ENCODE peak calls at places on chromosomes 1 and 21, in ten cellular contexts. One of them, this sample, is unnamed.
A peak's percentile ranks its signal among the peaks of the same experiment; 100 is the strongest.

GRCh38 chr1:153534933-153535663 is 693 bp downstream of the S100A6 start:
- DNase-seq in esophagus muscularis mucosa: no peak
- DNase-seq in prostate gland: peak; percentile 50
- DNase-seq in testis: peak; percentile 55
- DNase-seq in uterus: peak; percentile 72
- DNase-seq in heart left ventricle: peak; percentile 73
- DNase-seq in transverse colon: peak; percentile 72
- DNase-seq in tibial nerve: peak; percentile 80
- DNase-seq in A549: peak; percentile 74
- DNase-seq in Peyer's patch: peak; percentile 86
- DNase-seq in this sample: peak; percentile 42

GRCh38 chr1:247146671-247147070 is 25.1 kb downstream of the ZNF124 start:
- DNase-seq in A549: no peak
- DNase-seq in uterus: no peak
- DNase-seq in esophagus muscularis mucosa: no peak
- DNase-seq in testis: no peak
- DNase-seq in transverse colon: no peak
- DNase-seq in prostate gland: no peak
- DNase-seq in Peyer's patch: no peak
- DNase-seq in tibial nerve: no peak
- DNase-seq in heart left ventricle: no peak
- DNase-seq in this sample: no peak

GRCh38 chr1:7632126-7632525 is 139.0 kb upstream of the VAMP3 start:
- DNase-seq in A549: no peak
- DNase-seq in testis: no peak
- DNase-seq in esophagus muscularis mucosa: no peak
- DNase-seq in heart left ventricle: no peak
- DNase-seq in transverse colon: no peak
- DNase-seq in uterus: no peak
- DNase-seq in tibial nerve: no peak
- DNase-seq in prostate gland: no peak
- DNase-seq in Peyer's patch: no peak
- DNase-seq in this sample: no peak

GRCh38 chr1:19436716-19437476 is 48.4 kb downstream of the CAPZB start:
- DNase-seq in transverse colon: peak; percentile 86
- DNase-seq in Peyer's patch: peak; percentile 88
- DNase-seq in testis: peak; percentile 93
- DNase-seq in uterus: peak; percentile 74
- DNase-seq in heart left ventricle: peak; percentile 85
- DNase-seq in A549: peak; percentile 11
- DNase-seq in esophagus muscularis mucosa: peak; percentile 96
- DNase-seq in prostate gland: peak; percentile 94
- DNase-seq in tibial nerve: peak; percentile 91
- DNase-seq in this sample: peak; percentile 86

GRCh38 chr1:6832789-6833188 is 47.5 kb downstream of the CAMTA1 start:
- DNase-seq in A549: no peak
- DNase-seq in prostate gland: no peak
- DNase-seq in transverse colon: no peak
- DNase-seq in tibial nerve: no peak
- DNase-seq in esophagus muscularis mucosa: no peak
- DNase-seq in testis: no peak
- DNase-seq in uterus: no peak
- DNase-seq in heart left ventricle: no peak
- DNase-seq in Peyer's patch: no peak
- DNase-seq in this sample: no peak

GRCh38 chr1:42379794-42380616 is 587 bp upstream of the RIMKLA start:
- DNase-seq in tibial nerve: no peak
- DNase-seq in A549: peak; percentile 16
- DNase-seq in uterus: peak; percentile 16
- DNase-seq in prostate gland: no peak
- DNase-seq in heart left ventricle: no peak
- DNase-seq in Peyer's patch: no peak
- DNase-seq in transverse colon: no peak
- DNase-seq in esophagus muscularis mucosa: no peak
- DNase-seq in testis: peak; percentile 37
- DNase-seq in this sample: peak; percentile 3

GRCh38 chr21:15211491-15212133 is 146.8 kb upstream of the NRIP1 start:
- DNase-seq in esophagus muscularis mucosa: no peak
- DNase-seq in prostate gland: no peak
- DNase-seq in A549: peak; percentile 54
- DNase-seq in testis: no peak
- DNase-seq in Peyer's patch: no peak
- DNase-seq in tibial nerve: no peak
- DNase-seq in transverse colon: no peak
- DNase-seq in uterus: no peak
- DNase-seq in heart left ventricle: no peak
- DNase-seq in this sample: no peak

GRCh38 chr1:152109231-152109997 is 5.8 kb downstream of the TCHH start:
- DNase-seq in esophagus muscularis mucosa: no peak
- DNase-seq in tibial nerve: no peak
- DNase-seq in A549: peak; percentile 43
- DNase-seq in heart left ventricle: no peak
- DNase-seq in uterus: no peak
- DNase-seq in testis: peak; percentile 17
- DNase-seq in prostate gland: no peak
- DNase-seq in transverse colon: no peak
- DNase-seq in Peyer's patch: no peak
- DNase-seq in this sample: no peak

GRCh38 chr1:243979396-243979795 is 71.7 kb upstream of the ZBTB18 start:
- DNase-seq in A549: no peak
- DNase-seq in heart left ventricle: no peak
- DNase-seq in tibial nerve: no peak
- DNase-seq in testis: no peak
- DNase-seq in esophagus muscularis mucosa: no peak
- DNase-seq in Peyer's patch: no peak
- DNase-seq in transverse colon: no peak
- DNase-seq in uterus: no peak
- DNase-seq in prostate gland: no peak
- DNase-seq in this sample: no peak

GRCh38 chr1:180372728-180373127 is 129.6 kb downstream of the ACBD6 start:
- DNase-seq in esophagus muscularis mucosa: no peak
- DNase-seq in uterus: no peak
- DNase-seq in A549: no peak
- DNase-seq in transverse colon: no peak
- DNase-seq in tibial nerve: no peak
- DNase-seq in Peyer's patch: no peak
- DNase-seq in heart left ventricle: no peak
- DNase-seq in testis: no peak
- DNase-seq in prostate gland: no peak
- DNase-seq in this sample: no peak

GRCh38 chr1:119712342-119713038 is 756 bp downstream of the PHGDH start:
- DNase-seq in esophagus muscularis mucosa: peak; percentile 92
- DNase-seq in Peyer's patch: peak; percentile 56
- DNase-seq in heart left ventricle: peak; percentile 87
- DNase-seq in transverse colon: peak; percentile 65
- DNase-seq in uterus: peak; percentile 86
- DNase-seq in testis: peak; percentile 79
- DNase-seq in tibial nerve: peak; percentile 75
- DNase-seq in A549: peak; percentile 72
- DNase-seq in prostate gland: peak; percentile 69
- DNase-seq in this sample: peak; percentile 82

GRCh38 chr1:119713039-119713537 is 1.4 kb downstream of the PHGDH start:
- DNase-seq in transverse colon: no peak
- DNase-seq in prostate gland: peak; percentile 23
- DNase-seq in esophagus muscularis mucosa: peak; percentile 91
- DNase-seq in A549: no peak
- DNase-seq in Peyer's patch: no peak
- DNase-seq in tibial nerve: peak; percentile 13
- DNase-seq in heart left ventricle: no peak
- DNase-seq in testis: peak; percentile 50
- DNase-seq in uterus: peak; percentile 28
- DNase-seq in this sample: no peak

GRCh38 chr1:119713538-119714456 is 2.1 kb downstream of the PHGDH start:
- DNase-seq in transverse colon: no peak
- DNase-seq in prostate gland: no peak
- DNase-seq in Peyer's patch: no peak
- DNase-seq in A549: no peak
- DNase-seq in esophagus muscularis mucosa: peak; percentile 89
- DNase-seq in testis: peak; percentile 52
- DNase-seq in heart left ventricle: no peak
- DNase-seq in uterus: no peak
- DNase-seq in tibial nerve: no peak
- DNase-seq in this sample: no peak

GRCh38 chr1:119714583-119714982 is 2.8 kb downstream of the PHGDH start:
- DNase-seq in A549: no peak
- DNase-seq in Peyer's patch: no peak
- DNase-seq in tibial nerve: peak; percentile 11
- DNase-seq in uterus: no peak
- DNase-seq in prostate gland: no peak
- DNase-seq in esophagus muscularis mucosa: peak; percentile 78
- DNase-seq in transverse colon: no peak
- DNase-seq in testis: no peak
- DNase-seq in heart left ventricle: no peak
- DNase-seq in this sample: no peak

DNA sequence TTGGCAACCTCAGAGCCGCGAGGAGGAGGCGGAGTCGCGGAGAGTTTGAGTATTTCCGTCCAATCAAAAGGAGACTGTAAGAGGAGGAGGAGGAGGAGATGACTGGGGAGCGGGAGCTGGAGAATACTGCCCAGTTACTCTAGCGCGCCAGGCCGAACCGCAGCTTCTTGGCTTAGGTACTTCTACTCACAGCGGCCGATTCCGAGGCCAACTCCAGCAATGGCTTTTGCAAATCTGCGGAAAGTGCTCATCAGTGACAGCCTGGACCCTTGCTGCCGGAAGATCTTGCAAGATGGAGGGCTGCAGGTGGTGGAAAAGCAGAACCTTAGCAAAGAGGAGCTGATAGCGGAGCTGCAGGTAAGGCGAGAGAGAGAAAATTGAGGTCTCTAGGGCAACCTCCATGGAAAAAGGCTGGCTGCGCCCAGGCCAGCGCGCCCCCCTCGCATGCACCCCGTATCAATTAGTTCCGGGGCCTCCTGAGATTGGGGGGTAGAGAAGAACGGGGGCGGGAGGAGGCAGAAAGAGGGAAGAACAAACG is at the start of gene PHGDH:
- DNase-seq in tibial nerve: peak; percentile 57
- DNase-seq in prostate gland: peak; percentile 85
- DNase-seq in transverse colon: peak; percentile 60
- DNase-seq in Peyer's patch: peak; percentile 67
- DNase-seq in esophagus muscularis mucosa: no peak
- DNase-seq in heart left ventricle: peak; percentile 75
- DNase-seq in testis: peak; percentile 89
- DNase-seq in A549: peak; percentile 76
- DNase-seq in uterus: peak; percentile 74
- DNase-seq in this sample: peak; percentile 78
- TF ChIP-seq POLR2A in tibial nerve: peak; percentile 52
- TF ChIP-seq POLR2A in prostate gland: peak; percentile 76
- TF ChIP-seq POLR2A in transverse colon: no peak
- TF ChIP-seq POLR2A in Peyer's patch: no peak
- TF ChIP-seq POLR2A in esophagus muscularis mucosa: no peak
- TF ChIP-seq POLR2A in heart left ventricle: no peak
- TF ChIP-seq POLR2A in testis: no peak
- TF ChIP-seq POLR2A in A549: no peak
- TF ChIP-seq POLR2A in uterus: no peak
- TF ChIP-seq POLR2A in this sample: peak; percentile 70

GRCh38 chr1:165290143-165290542 is 66.4 kb downstream of the LMX1A start:
- DNase-seq in tibial nerve: no peak
- DNase-seq in heart left ventricle: no peak
- DNase-seq in transverse colon: no peak
- DNase-seq in uterus: no peak
- DNase-seq in prostate gland: no peak
- DNase-seq in esophagus muscularis mucosa: no peak
- DNase-seq in A549: peak; percentile 29
- DNase-seq in Peyer's patch: no peak
- DNase-seq in testis: no peak
- DNase-seq in this sample: no peak
- H3K27ac ChIP-seq in tibial nerve: no peak overlapping the region
- H3K27ac ChIP-seq in heart left ventricle: no peak overlapping the region
- H3K27ac ChIP-seq in transverse colon: no peak overlapping the region
- H3K27ac ChIP-seq in uterus: no peak overlapping the region
- H3K27ac ChIP-seq in prostate gland: no peak overlapping the region
- H3K27ac ChIP-seq in esophagus muscularis mucosa: no peak overlapping the region
- H3K27ac ChIP-seq in A549: no peak overlapping the region
- H3K27ac ChIP-seq in Peyer's patch: no peak overlapping the region
- H3K27ac ChIP-seq in testis: no peak overlapping the region
- H3K27ac ChIP-seq in this sample: no peak overlapping the region

DNA sequence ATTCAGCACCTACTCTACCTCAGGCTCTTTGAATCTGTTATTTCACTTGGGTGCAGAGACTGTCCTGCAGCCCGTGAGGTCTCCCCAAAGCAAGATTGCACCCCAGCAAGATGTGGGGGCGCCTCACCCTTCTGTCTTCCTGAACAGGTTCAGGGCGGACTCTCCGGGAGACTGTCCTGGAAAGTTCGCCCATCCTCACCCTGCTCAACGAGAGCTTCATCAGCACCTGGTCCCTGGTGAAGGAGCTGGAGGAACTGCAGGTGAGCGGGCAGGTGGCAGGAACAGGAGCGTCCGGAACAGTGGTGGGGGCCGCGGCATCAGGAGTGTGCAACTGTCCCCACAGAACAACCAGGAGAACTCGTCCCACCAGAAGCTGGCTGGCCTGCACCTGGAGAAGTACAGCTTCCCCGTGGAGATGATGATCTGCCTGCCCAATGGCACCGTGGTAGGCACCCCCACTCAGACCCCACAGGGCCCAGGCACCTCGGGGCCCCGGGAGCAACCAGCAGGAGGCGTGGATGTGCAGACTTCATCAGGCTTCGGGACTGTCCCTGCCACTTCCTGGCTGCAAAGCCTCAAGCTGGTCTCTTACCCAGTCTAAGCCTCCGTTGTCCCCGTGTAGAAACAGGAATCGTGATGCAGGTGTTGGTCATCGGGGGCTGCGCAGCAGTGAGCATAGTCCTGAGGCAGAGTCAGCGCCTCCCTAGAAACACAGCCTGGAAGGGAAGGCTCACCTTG is 5.9 kb upstream of the MTFR1L start:
- DNase-seq in Peyer's patch: peak; percentile 45
- DNase-seq in transverse colon: no peak
- DNase-seq in A549: no peak
- DNase-seq in prostate gland: no peak
- DNase-seq in testis: no peak
- DNase-seq in tibial nerve: no peak
- DNase-seq in uterus: no peak
- DNase-seq in esophagus muscularis mucosa: no peak
- DNase-seq in heart left ventricle: no peak
- DNase-seq in this sample: no peak
- TF ChIP-seq CTCF in Peyer's patch: no peak
- TF ChIP-seq CTCF in transverse colon: no peak
- TF ChIP-seq CTCF in A549: no peak
- TF ChIP-seq CTCF in prostate gland: no peak
- TF ChIP-seq CTCF in testis: no peak
- TF ChIP-seq CTCF in tibial nerve: no peak
- TF ChIP-seq CTCF in uterus: no peak
- TF ChIP-seq CTCF in esophagus muscularis mucosa: no peak
- TF ChIP-seq CTCF in heart left ventricle: no peak
- TF ChIP-seq CTCF in this sample: no peak

DNA sequence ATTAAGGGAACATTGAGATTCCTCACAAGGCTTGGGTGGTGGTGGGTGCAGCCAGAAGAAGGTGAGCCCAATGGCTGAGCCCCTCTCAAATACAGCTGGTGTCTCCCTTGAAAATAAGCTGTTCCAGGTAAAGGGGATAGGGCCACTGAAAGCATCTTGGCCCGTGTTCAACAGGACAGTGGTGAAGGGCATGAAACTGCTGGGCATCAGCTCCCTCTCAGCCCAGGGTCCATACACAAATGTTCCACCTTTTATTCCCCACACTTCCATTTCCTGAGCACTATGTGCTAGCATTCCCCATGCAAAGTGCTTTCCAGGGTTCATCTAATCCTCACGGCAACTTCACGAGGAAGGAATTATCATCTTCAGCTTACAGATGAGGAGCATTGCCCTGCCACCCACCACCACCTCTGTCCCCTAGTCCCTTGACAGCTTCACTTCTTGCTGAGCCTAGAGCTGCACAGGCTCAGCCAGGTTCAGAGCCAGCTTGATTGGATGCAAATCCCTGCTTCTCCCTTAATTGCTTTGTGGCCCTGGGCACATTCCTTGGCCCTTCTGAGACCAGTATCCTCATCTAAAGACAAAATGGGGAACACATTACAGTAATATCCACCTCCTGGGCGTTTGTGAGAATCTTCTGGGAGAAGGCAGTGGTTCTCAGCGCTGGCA is 9.6 kb downstream of the TAGLN2 start:
- DNase-seq in tibial nerve: no peak
- DNase-seq in transverse colon: no peak
- DNase-seq in Peyer's patch: no peak
- DNase-seq in testis: no peak
- DNase-seq in prostate gland: no peak
- DNase-seq in esophagus muscularis mucosa: no peak
- DNase-seq in heart left ventricle: no peak
- DNase-seq in uterus: no peak
- DNase-seq in A549: no peak
- DNase-seq in this sample: no peak
- TF ChIP-seq POLR2A in tibial nerve: no peak
- TF ChIP-seq POLR2A in transverse colon: no peak
- TF ChIP-seq POLR2A in Peyer's patch: no peak
- TF ChIP-seq POLR2A in testis: no peak
- TF ChIP-seq POLR2A in prostate gland: no peak
- TF ChIP-seq POLR2A in esophagus muscularis mucosa: no peak
- TF ChIP-seq POLR2A in heart left ventricle: no peak
- TF ChIP-seq POLR2A in uterus: no peak
- TF ChIP-seq POLR2A in A549: no peak
- TF ChIP-seq POLR2A in this sample: no peak